ENCODE peak calls at places on chromosomes 12 and 14, in six cellular contexts. U is H9, S is brain microvascular endothelial cell, W is heart right ventricle, H is fibroblast of villous mesenchyme, L is endothelial cell of umbilical vein. N is an unnamed sample.

GRCh38 chr14:77124345-77125274 is 17.0 kb downstream of the ZDHHC22 start:
- DNase-seq in U (peak), S (no peak), W (peak), H (peak), L (peak), N (no peak)

GRCh38 chr12:13278249-13278787 is 81.8 kb downstream of the EMP1 start:
- DNase-seq in U (peak), S (peak), W (peak), H (peak), L (peak), N (peak)

GRCh38 chr12:75969768-75970167 is 61.8 kb downstream of the PHLDA1 start:
- DNase-seq in U (peak), S (no peak), W (no peak), H (no peak), L (no peak), N (peak)

GRCh38 chr12:126343352-126343751 is 1278.1 kb downstream of the AACS start:
- DNase-seq in U (no peak), S (no peak), W (no peak), H (no peak), L (no peak), N (no peak)

GRCh38 chr14:22084393-22085281 is 411.0 kb upstream of the OR4E1 start:
- DNase-seq in U (no peak), S (peak), W (no peak), H (peak), L (peak), N (peak)

GRCh38 chr12:13223176-13223806 is 26.8 kb downstream of the EMP1 start:
- DNase-seq in U (no peak), S (peak), W (no peak), H (peak), L (no peak), N (peak)

GRCh38 chr14:87691482-87691881 is 301.5 kb downstream of the GALC start:
- DNase-seq in U (no peak), S (no peak), W (no peak), H (no peak), L (no peak), N (no peak)

GRCh38 chr14:36996133-36996856 is 176.1 kb downstream of the SLC25A21 start:
- DNase-seq in U (no peak), S (peak), W (no peak), H (peak), L (peak), N (peak)

GRCh38 chr14:96762650-96763049 is 34.5 kb upstream of the VRK1 start:
- DNase-seq in U (peak), S (peak), W (no peak), H (peak), L (peak), N (peak)

GRCh38 chr12:120079352-120080042 is 37.1 kb downstream of the RAB35 start:
- DNase-seq in U (no peak), S (no peak), W (no peak), H (peak), L (no peak), N (no peak)

GRCh38 chr12:89319111-89319510 is 33.2 kb downstream of the DUSP6 start:
- DNase-seq in U (no peak), S (no peak), W (no peak), H (peak), L (no peak), N (peak)

GRCh38 chr14:100230361-100230760 is 8.6 kb upstream of the YY1 start:
- DNase-seq in U (no peak), S (no peak), W (no peak), H (no peak), L (no peak), N (no peak)

GRCh38 chr14:51180577-51180976 is 59.5 kb upstream of the TMX1 start:
- DNase-seq in U (no peak), S (no peak), W (no peak), H (no peak), L (no peak), N (no peak)

GRCh38 chr12:50825372-50825838 is 17.3 kb upstream of the TMPRSS12 start:
- DNase-seq in U (no peak), S (no peak), W (no peak), H (peak), L (peak), N (peak)

GRCh38 chr12:5294274-5294673 is 137.6 kb upstream of the NTF3 start:
- DNase-seq in U (no peak), S (no peak), W (no peak), H (no peak), L (no peak), N (no peak)

GRCh38 chr12:12441891-12442461 is 85.1 kb downstream of the BORCS5 start:
- DNase-seq in U (no peak), S (peak), W (no peak), H (peak), L (no peak), N (no peak)

GRCh38 chr12:115422845-115423545 is 739.0 kb upstream of the TBX3 start:
- DNase-seq in U (no peak), S (no peak), W (no peak), H (no peak), L (no peak), N (no peak)

DNA sequence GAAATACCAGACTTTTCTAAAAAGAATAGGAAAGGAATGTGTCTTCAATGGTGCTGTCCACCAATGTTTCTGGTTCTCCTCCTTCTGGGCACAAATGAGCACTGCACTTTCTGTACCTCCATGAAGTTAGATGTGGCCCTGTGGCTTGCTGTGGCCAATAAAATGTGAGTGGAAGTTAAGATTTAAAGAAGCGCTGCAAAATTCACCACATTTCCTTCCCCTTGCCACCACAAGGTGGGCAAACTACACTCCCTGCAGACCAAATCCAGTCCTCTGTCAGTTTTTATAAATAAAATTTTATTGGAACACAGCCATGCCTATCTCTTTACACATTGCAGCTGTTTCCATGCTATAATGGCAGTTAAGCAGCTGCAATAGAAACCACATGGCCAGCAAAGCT is 141.4 kb upstream of the TMPO start:
- DNase-seq in U (no peak), S (peak), W (no peak), H (no peak), L (no peak), N (no peak)
- TF ChIP-seq CTCF in U (peak), S (peak), W (no peak), H (peak), L (no peak), N (peak)

DNA sequence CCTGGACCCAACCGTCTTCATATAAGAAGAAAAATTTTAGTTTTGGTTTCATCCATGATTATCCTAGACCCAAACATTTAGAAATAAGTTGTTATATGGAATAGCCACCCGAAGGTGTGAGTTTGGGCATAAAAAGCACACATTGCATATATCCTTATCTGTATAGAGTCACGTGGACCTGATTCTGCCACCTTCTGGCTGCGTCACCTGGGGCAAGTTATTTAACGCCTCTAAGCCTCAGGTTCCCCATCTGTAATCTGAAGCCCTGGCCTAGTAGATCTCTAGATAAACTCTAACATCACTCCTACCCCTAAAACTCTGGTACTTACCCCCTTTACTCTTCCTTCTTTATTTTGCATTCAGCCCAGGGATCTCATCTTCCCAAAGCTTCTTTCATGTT is 14.3 kb upstream of the KRT5 start:
- DNase-seq in U (no peak), S (no peak), W (no peak), H (no peak), L (no peak), N (no peak)
- TF ChIP-seq CTCF in U (peak), S (peak), W (no peak), H (no peak), L (no peak), N (no peak)

DNA sequence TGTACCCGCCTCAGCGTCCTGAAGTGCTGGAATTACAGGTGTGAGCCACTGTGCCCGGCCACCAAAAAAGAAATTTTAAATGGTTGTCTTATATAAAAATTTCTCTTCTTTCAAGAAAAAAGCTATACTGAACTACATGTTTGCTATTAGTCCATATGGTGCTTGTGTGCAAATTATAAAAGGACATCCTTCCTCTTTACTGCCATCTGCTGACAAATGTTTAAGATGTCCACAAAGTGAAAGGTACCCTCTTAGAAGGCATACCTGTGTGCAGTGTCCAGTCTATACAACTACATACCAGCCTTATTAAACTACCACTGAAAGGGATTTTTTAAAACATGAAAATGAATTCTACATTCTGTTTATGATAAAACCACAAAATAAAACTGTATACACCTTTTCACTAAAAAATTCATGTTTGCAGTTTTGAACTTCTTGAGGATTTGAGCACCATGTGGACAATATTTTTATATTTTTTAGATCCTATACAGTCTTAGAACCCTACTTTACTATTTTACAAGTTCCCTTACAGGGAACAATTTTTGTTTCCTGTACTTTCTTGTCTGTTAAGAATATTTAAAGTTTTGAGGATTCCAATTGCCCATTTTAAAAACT is 32.8 kb upstream of the TOMM20L start:
- DNase-seq in U (no peak), S (no peak), W (no peak), H (peak), L (peak), N (peak)
- TF ChIP-seq CTCF in U (peak), S (peak), W (peak), H (no peak), L (no peak), N (peak)

DNA sequence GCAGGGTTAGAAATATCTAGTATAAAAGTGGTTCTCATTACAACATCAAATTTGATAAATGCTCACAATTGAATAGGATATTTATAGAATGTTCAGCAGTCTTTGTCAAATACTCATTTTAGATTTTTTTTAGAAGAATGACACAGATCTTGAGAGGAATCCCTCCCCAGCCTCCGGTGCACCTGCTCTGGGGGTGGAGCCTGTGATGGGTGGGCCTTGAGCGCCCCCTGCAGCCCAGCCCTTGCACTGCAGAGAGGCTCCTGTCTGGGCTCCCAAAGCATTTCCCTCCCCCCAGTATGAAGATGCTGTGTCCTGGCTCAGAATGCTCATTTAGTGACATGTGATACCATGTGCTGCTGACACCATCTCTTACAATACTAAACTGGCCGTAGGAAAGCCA is 792.3 kb downstream of the TMEM121 start:
- DNase-seq in U (no peak), S (no peak), W (no peak), H (no peak), L (no peak), N (no peak)
- TF ChIP-seq CTCF in U (no peak), S (no peak), W (no peak), H (no peak), L (no peak), N (no peak)

GRCh38 chr12:110278137-110278536 is 2.9 kb upstream of the ATP2A2 start:
- DNase-seq in U (no peak), S (no peak), W (no peak), H (no peak), L (no peak), N (no peak)

GRCh38 chr12:110279561-110279960 is 1.5 kb upstream of the ATP2A2 start:
- DNase-seq in U (no peak), S (no peak), W (no peak), H (no peak), L (no peak), N (no peak)

GRCh38 chr12:110280784-110281548 is at the start of gene ATP2A2:
- DNase-seq in U (peak), S (peak), W (peak), H (peak), L (peak), N (peak)

GRCh38 chr12:110281549-110282342 is 699 bp downstream of the ATP2A2 start:
- DNase-seq in U (peak), S (no peak), W (peak), H (peak), L (peak), N (peak)

GRCh38 chr12:110279976-110280783 is 867 bp upstream of the ATP2A2 start:
- DNase-seq in U (peak), S (peak), W (peak), H (no peak), L (peak), N (peak)
- TF ChIP-seq CTCF in U (no peak), S (no peak), W (no peak), H (no peak), L (no peak), N (no peak)

GRCh38 chr14:68688872-68689371 is 103.9 kb downstream of the ZFP36L1 start:
- DNase-seq in U (no peak), S (peak), W (no peak), H (peak), L (no peak), N (peak)
- TF ChIP-seq CTCF in U (no peak), S (peak), W (no peak), H (peak), L (no peak), N (peak)

GRCh38 chr12:8912910-8913309 is 1.4 kb upstream of the PHC1 start:
- DNase-seq in U (peak), S (no peak), W (no peak), H (no peak), L (no peak), N (no peak)
- TF ChIP-seq CTCF in U (peak), S (peak), W (peak), H (no peak), L (no peak), N (peak)

GRCh38 chr14:34983148-34983760 is 462 bp downstream of the SRP54 start:
- DNase-seq in U (no peak), S (no peak), W (no peak), H (no peak), L (no peak), N (no peak)

GRCh38 chr14:34985740-34986139 is 2.9 kb downstream of the SRP54 start:
- DNase-seq in U (no peak), S (no peak), W (no peak), H (no peak), L (no peak), N (no peak)

GRCh38 chr14:34980337-34980900 is 2.4 kb upstream of the SRP54 start:
- DNase-seq in U (no peak), S (no peak), W (no peak), H (no peak), L (no peak), N (no peak)

GRCh38 chr14:34981743-34982420 is 910 bp upstream of the SRP54 start:
- DNase-seq in U (no peak), S (peak), W (no peak), H (no peak), L (no peak), N (no peak)

GRCh38 chr14:34982421-34983147 is at the start of gene SRP54:
- DNase-seq in U (peak), S (peak), W (peak), H (peak), L (peak), N (peak)
- TF ChIP-seq CTCF in U (peak), S (peak), W (peak), H (peak), L (no peak), N (peak)

DNA sequence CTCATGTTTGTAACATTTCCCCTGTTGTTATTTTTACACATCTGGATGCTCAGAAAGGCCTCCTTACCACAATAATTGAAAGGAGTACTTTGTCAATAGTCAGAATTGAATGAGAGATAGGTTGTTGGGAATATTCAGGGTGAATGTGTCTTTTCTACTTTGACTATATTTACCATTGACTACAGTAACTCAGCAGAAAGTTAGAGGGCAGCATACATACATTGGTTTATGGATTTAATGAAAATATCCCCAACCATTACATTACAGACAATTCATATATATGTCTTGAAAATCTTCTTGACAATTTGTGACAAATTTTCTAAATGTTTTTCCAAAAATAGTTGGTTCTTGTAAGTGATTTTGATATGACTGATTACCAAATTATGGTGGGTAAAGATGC is 97.7 kb downstream of the NTS start:
- DNase-seq in U (no peak), S (no peak), W (no peak), H (no peak), L (peak), N (no peak)
- TF ChIP-seq CTCF in U (no peak), S (peak), W (no peak), H (no peak), L (no peak), N (no peak)

GRCh38 chr12:104825408-104825807 is 132.7 kb downstream of the SLC41A2 start:
- DNase-seq in U (peak), S (peak), W (no peak), H (peak), L (no peak), N (no peak)
- TF ChIP-seq CTCF in U (peak), S (peak), W (no peak), H (peak), L (peak), N (peak)

N was measured in AG10803.